ENCODE peak calls at places on chromosomes 2 and 18, in nine cellular contexts. One of them, this sample, is unnamed.

GRCh38 chr2:10326151-10326616 is 23.5 kb downstream of the HPCAL1 start:
- DNase-seq in adrenal gland: no peak
- DNase-seq in breast epithelium: no peak
- DNase-seq in upper lobe of left lung: no peak
- DNase-seq in Peyer's patch: no peak
- DNase-seq in thyroid gland: no peak
- DNase-seq in K562: no peak
- DNase-seq in body of pancreas: no peak
- DNase-seq in spleen: no peak
- DNase-seq in this sample: no peak

GRCh38 chr2:38298539-38298938 is 78.5 kb downstream of the ATL2 start:
- DNase-seq in upper lobe of left lung: no peak
- DNase-seq in Peyer's patch: no peak
- DNase-seq in body of pancreas: no peak
- DNase-seq in adrenal gland: no peak
- DNase-seq in K562: no peak
- DNase-seq in thyroid gland: no peak
- DNase-seq in spleen: no peak
- DNase-seq in breast epithelium: no peak
- DNase-seq in this sample: no peak

GRCh38 chr18:8011906-8012305 is 444.8 kb downstream of the PTPRM start:
- DNase-seq in body of pancreas: no peak
- DNase-seq in adrenal gland: no peak
- DNase-seq in spleen: no peak
- DNase-seq in upper lobe of left lung: no peak
- DNase-seq in K562: no peak
- DNase-seq in Peyer's patch: no peak
- DNase-seq in breast epithelium: no peak
- DNase-seq in thyroid gland: peak; percentile 69
- DNase-seq in this sample: no peak

GRCh38 chr18:11119962-11120361 is 29.4 kb downstream of the PIEZO2 start:
- DNase-seq in body of pancreas: no peak
- DNase-seq in adrenal gland: no peak
- DNase-seq in spleen: no peak
- DNase-seq in thyroid gland: no peak
- DNase-seq in upper lobe of left lung: no peak
- DNase-seq in breast epithelium: no peak
- DNase-seq in Peyer's patch: no peak
- DNase-seq in K562: no peak
- DNase-seq in this sample: no peak

GRCh38 chr2:199463000-199463692 is 5.4 kb upstream of the SATB2 start:
- DNase-seq in K562: no peak
- DNase-seq in body of pancreas: peak; percentile 73
- DNase-seq in breast epithelium: no peak
- DNase-seq in Peyer's patch: peak; percentile 89
- DNase-seq in upper lobe of left lung: peak; percentile 95
- DNase-seq in thyroid gland: peak; percentile 60
- DNase-seq in adrenal gland: peak; percentile 85
- DNase-seq in spleen: peak; percentile 91
- DNase-seq in this sample: peak; percentile 79

GRCh38 chr2:158723921-158724802 is 71.0 kb upstream of the DAPL1 start:
- DNase-seq in body of pancreas: no peak
- DNase-seq in thyroid gland: no peak
- DNase-seq in K562: peak; percentile 74
- DNase-seq in upper lobe of left lung: no peak
- DNase-seq in adrenal gland: no peak
- DNase-seq in spleen: no peak
- DNase-seq in breast epithelium: peak; percentile 78
- DNase-seq in Peyer's patch: no peak
- DNase-seq in this sample: no peak

GRCh38 chr2:201699384-201699783 is 940 bp upstream of the MPP4 start:
- DNase-seq in upper lobe of left lung: no peak
- DNase-seq in spleen: no peak
- DNase-seq in Peyer's patch: no peak
- DNase-seq in thyroid gland: no peak
- DNase-seq in K562: no peak
- DNase-seq in body of pancreas: no peak
- DNase-seq in breast epithelium: no peak
- DNase-seq in adrenal gland: no peak
- DNase-seq in this sample: no peak

GRCh38 chr2:133953524-133953923 is 300.3 kb upstream of the MGAT5 start:
- DNase-seq in body of pancreas: no peak
- DNase-seq in spleen: peak; percentile 81
- DNase-seq in Peyer's patch: peak; percentile 78
- DNase-seq in adrenal gland: no peak
- DNase-seq in thyroid gland: no peak
- DNase-seq in breast epithelium: no peak
- DNase-seq in K562: no peak
- DNase-seq in upper lobe of left lung: peak; percentile 22
- DNase-seq in this sample: no peak

GRCh38 chr2:129902731-129903585 is 76.5 kb upstream of the RAB6C start:
- DNase-seq in body of pancreas: no peak
- DNase-seq in K562: no peak
- DNase-seq in Peyer's patch: no peak
- DNase-seq in adrenal gland: no peak
- DNase-seq in thyroid gland: no peak
- DNase-seq in spleen: no peak
- DNase-seq in upper lobe of left lung: no peak
- DNase-seq in breast epithelium: no peak
- DNase-seq in this sample: no peak

GRCh38 chr2:147255812-147256211 is 589.0 kb upstream of the ACVR2A start:
- DNase-seq in adrenal gland: no peak
- DNase-seq in Peyer's patch: no peak
- DNase-seq in breast epithelium: no peak
- DNase-seq in spleen: no peak
- DNase-seq in body of pancreas: peak; percentile 21
- DNase-seq in thyroid gland: no peak
- DNase-seq in K562: no peak
- DNase-seq in upper lobe of left lung: no peak
- DNase-seq in this sample: no peak

GRCh38 chr2:53594586-53594918 is 173.1 kb upstream of the CHAC2 start:
- DNase-seq in spleen: no peak
- DNase-seq in upper lobe of left lung: no peak
- DNase-seq in body of pancreas: no peak
- DNase-seq in adrenal gland: no peak
- DNase-seq in breast epithelium: no peak
- DNase-seq in thyroid gland: no peak
- DNase-seq in K562: no peak
- DNase-seq in Peyer's patch: no peak
- DNase-seq in this sample: no peak

GRCh38 chr2:202847693-202848524 is 23.7 kb downstream of the ICA1L start:
- DNase-seq in spleen: no peak
- DNase-seq in Peyer's patch: no peak
- DNase-seq in thyroid gland: no peak
- DNase-seq in breast epithelium: no peak
- DNase-seq in K562: no peak
- DNase-seq in body of pancreas: no peak
- DNase-seq in adrenal gland: no peak
- DNase-seq in upper lobe of left lung: no peak
- DNase-seq in this sample: no peak

DNA sequence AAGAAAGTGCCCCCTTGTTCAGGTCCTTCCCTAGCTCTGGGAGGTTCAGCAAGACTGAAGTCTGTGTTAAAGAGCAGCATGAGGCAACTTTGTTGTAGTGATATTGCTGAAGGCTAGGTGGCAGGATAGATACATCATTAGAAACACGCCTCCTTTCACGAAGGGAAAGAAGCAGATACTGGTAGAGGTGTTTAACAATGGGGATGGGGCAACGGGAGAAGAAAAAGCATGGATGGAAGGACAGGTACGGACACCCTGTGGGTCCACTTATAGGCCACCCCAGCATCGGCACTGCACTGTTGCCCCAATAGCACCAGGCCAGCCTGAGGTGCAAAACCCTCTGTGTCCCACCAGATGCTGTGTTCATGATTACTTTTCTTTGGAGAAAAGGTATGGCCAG is 3.5 kb upstream of the IGFBP5 start:
- DNase-seq in upper lobe of left lung: no peak
- DNase-seq in adrenal gland: no peak
- DNase-seq in thyroid gland: no peak
- DNase-seq in Peyer's patch: no peak
- DNase-seq in K562: peak; percentile 31
- DNase-seq in body of pancreas: peak; percentile 31
- DNase-seq in breast epithelium: no peak
- DNase-seq in spleen: no peak
- DNase-seq in this sample: peak; percentile 53
- H3K4me1 ChIP-seq in upper lobe of left lung: peaks cover 20% of the 10 kb centered on the region
- H3K4me1 ChIP-seq in adrenal gland: peaks cover 16% of the 10 kb centered on the region
- H3K4me1 ChIP-seq in thyroid gland: peaks cover 36% of the 10 kb centered on the region
- H3K4me1 ChIP-seq in Peyer's patch: no peaks in the 10 kb centered on the region
- H3K4me1 ChIP-seq in K562: peaks cover 9% of the 10 kb centered on the region
- H3K4me1 ChIP-seq in body of pancreas: peaks cover 17% of the 10 kb centered on the region
- H3K4me1 ChIP-seq in breast epithelium: peaks cover 12% of the 10 kb centered on the region
- H3K4me1 ChIP-seq in spleen: peaks cover 13% of the 10 kb centered on the region
- H3K4me1 ChIP-seq in this sample: peaks cover 12% of the 10 kb centered on the region

GRCh38 chr2:156455366-156455975 is 19.3 kb downstream of the GPD2 start:
- DNase-seq in Peyer's patch: no peak
- DNase-seq in breast epithelium: no peak
- DNase-seq in body of pancreas: no peak
- DNase-seq in upper lobe of left lung: no peak
- DNase-seq in thyroid gland: no peak
- DNase-seq in spleen: no peak
- DNase-seq in K562: no peak
- DNase-seq in adrenal gland: no peak
- DNase-seq in this sample: no peak
- TF ChIP-seq POLR2A in Peyer's patch: peak; percentile 12
- TF ChIP-seq POLR2A in breast epithelium: no peak
- TF ChIP-seq POLR2A in body of pancreas: no peak
- TF ChIP-seq POLR2A in upper lobe of left lung: no peak
- TF ChIP-seq POLR2A in thyroid gland: no peak
- TF ChIP-seq POLR2A in spleen: no peak
- TF ChIP-seq POLR2A in K562: no peak
- TF ChIP-seq POLR2A in adrenal gland: no peak
- TF ChIP-seq POLR2A in this sample: no peak

GRCh38 chr18:76757343-76757742 is 65.0 kb upstream of the ZNF236 start:
- DNase-seq in upper lobe of left lung: no peak
- DNase-seq in K562: no peak
- DNase-seq in Peyer's patch: no peak
- DNase-seq in body of pancreas: no peak
- DNase-seq in breast epithelium: no peak
- DNase-seq in adrenal gland: no peak
- DNase-seq in thyroid gland: no peak
- DNase-seq in spleen: no peak
- DNase-seq in this sample: no peak
- H3K27ac ChIP-seq in upper lobe of left lung: no peak overlapping the region
- H3K27ac ChIP-seq in K562: no peak overlapping the region
- H3K27ac ChIP-seq in Peyer's patch: no peak overlapping the region
- H3K27ac ChIP-seq in body of pancreas: no peak overlapping the region
- H3K27ac ChIP-seq in breast epithelium: no peak overlapping the region
- H3K27ac ChIP-seq in adrenal gland: no peak overlapping the region
- H3K27ac ChIP-seq in thyroid gland: no peak overlapping the region
- H3K27ac ChIP-seq in spleen: no peak overlapping the region
- H3K27ac ChIP-seq in this sample: no peak overlapping the region

GRCh38 chr2:216685327-216685875 is 9.9 kb downstream of the IGFBP5 start:
- DNase-seq in thyroid gland: no peak
- DNase-seq in Peyer's patch: no peak
- DNase-seq in upper lobe of left lung: no peak
- DNase-seq in spleen: no peak
- DNase-seq in body of pancreas: no peak
- DNase-seq in adrenal gland: no peak
- DNase-seq in K562: no peak
- DNase-seq in breast epithelium: no peak
- DNase-seq in this sample: no peak
- H3K4me1 ChIP-seq in thyroid gland: peaks cover 18% of the 10 kb centered on the region
- H3K4me1 ChIP-seq in Peyer's patch: no peaks in the 10 kb centered on the region
- H3K4me1 ChIP-seq in upper lobe of left lung: peaks cover 3% of the 10 kb centered on the region
- H3K4me1 ChIP-seq in spleen: no peaks in the 10 kb centered on the region
- H3K4me1 ChIP-seq in body of pancreas: peaks cover 9% of the 10 kb centered on the region
- H3K4me1 ChIP-seq in adrenal gland: no peaks in the 10 kb centered on the region
- H3K4me1 ChIP-seq in K562: peaks cover 13% of the 10 kb centered on the region
- H3K4me1 ChIP-seq in breast epithelium: no peaks in the 10 kb centered on the region
- H3K4me1 ChIP-seq in this sample: peaks cover 4% of the 10 kb centered on the region

GRCh38 chr2:241234962-241235361 is 46.5 kb downstream of the ANO7 start:
- DNase-seq in Peyer's patch: no peak
- DNase-seq in adrenal gland: no peak
- DNase-seq in breast epithelium: no peak
- DNase-seq in spleen: peak; percentile 64
- DNase-seq in K562: no peak
- DNase-seq in upper lobe of left lung: no peak
- DNase-seq in body of pancreas: no peak
- DNase-seq in thyroid gland: no peak
- DNase-seq in this sample: no peak

GRCh38 chr2:241235859-241236593 is 47.5 kb downstream of the ANO7 start:
- DNase-seq in upper lobe of left lung: no peak
- DNase-seq in thyroid gland: no peak
- DNase-seq in breast epithelium: no peak
- DNase-seq in Peyer's patch: no peak
- DNase-seq in K562: no peak
- DNase-seq in adrenal gland: no peak
- DNase-seq in spleen: no peak
- DNase-seq in body of pancreas: no peak
- DNase-seq in this sample: no peak

GRCh38 chr2:241235396-241235795 is 46.9 kb downstream of the ANO7 start:
- DNase-seq in Peyer's patch: no peak
- DNase-seq in spleen: no peak
- DNase-seq in adrenal gland: no peak
- DNase-seq in upper lobe of left lung: no peak
- DNase-seq in breast epithelium: no peak
- DNase-seq in body of pancreas: no peak
- DNase-seq in thyroid gland: no peak
- DNase-seq in K562: no peak
- DNase-seq in this sample: no peak

GRCh38 chr2:241232736-241233575 is 44.5 kb downstream of the ANO7 start:
- DNase-seq in adrenal gland: no peak
- DNase-seq in upper lobe of left lung: no peak
- DNase-seq in Peyer's patch: no peak
- DNase-seq in thyroid gland: no peak
- DNase-seq in body of pancreas: no peak
- DNase-seq in K562: no peak
- DNase-seq in spleen: peak; percentile 39
- DNase-seq in breast epithelium: no peak
- DNase-seq in this sample: no peak

DNA sequence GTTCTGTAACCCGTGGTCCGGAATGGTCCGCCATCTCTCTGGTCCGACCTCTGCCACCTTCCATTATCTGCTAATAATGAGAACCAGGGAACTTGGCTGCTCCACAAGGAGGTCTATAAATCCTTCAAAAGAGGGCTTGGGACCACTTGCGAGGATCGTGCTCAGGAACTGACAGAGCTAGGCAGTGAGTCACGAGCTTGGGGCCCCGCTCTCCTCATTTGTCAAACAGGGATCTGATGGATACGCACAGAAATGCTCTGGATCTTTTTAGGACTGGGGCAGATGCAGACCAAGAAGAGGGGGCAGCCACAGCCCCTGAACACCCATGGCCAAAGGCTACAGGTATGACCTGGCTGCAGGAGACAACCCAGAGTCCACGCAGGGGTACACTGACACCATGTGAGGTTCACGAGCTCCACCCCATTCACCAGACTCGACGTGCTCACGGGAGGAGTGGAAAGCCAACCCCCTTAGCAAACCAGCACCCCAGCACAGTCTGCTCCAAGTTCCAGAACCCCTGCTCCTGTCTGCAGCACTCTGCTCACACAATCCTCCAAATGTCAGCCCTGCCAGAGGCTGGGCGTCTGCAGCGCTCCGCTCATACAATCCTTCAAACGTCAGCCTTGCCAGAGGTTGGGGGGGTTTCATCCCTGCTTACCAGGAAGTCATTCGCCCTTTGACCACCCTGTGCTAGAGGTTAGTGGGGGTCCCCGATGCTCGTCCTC is 45.8 kb downstream of the ANO7 start:
- DNase-seq in upper lobe of left lung: no peak
- DNase-seq in thyroid gland: no peak
- DNase-seq in K562: no peak
- DNase-seq in Peyer's patch: no peak
- DNase-seq in adrenal gland: no peak
- DNase-seq in breast epithelium: no peak
- DNase-seq in body of pancreas: no peak
- DNase-seq in spleen: peak; percentile 61
- DNase-seq in this sample: no peak
- TF ChIP-seq POLR2A in upper lobe of left lung: no peak
- TF ChIP-seq POLR2A in thyroid gland: no peak
- TF ChIP-seq POLR2A in K562: no peak
- TF ChIP-seq POLR2A in Peyer's patch: no peak
- TF ChIP-seq POLR2A in adrenal gland: no peak
- TF ChIP-seq POLR2A in breast epithelium: no peak
- TF ChIP-seq POLR2A in body of pancreas: no peak
- TF ChIP-seq POLR2A in spleen: no peak
- TF ChIP-seq POLR2A in this sample: no peak

This sample was measured in testis.